ENCODE peak calls at places on chromosomes 16 and 17, in four cellular contexts. Q is M059J; T is activated CD4-positive, alpha-beta T cell treated with anti-CD3 and anti-CD28 coated beads, Interleukin-2, amount 10 ng/mL, durations not matched to agents 24 days and 14 days; U is HuH-7.5. X is an unnamed sample.

GRCh38 chr16:75541236-75541635 is 5.3 kb upstream of the CHST5 start:
- DNase-seq in Q (no peak), U (no peak), T (no peak), X (no peak)

GRCh38 chr16:75317101-75317522 is 65.7 kb upstream of the BCAR1 start:
- DNase-seq in Q (no peak), U (no peak), T (no peak), X (no peak)

GRCh38 chr16:10994571-10994970 is 50.2 kb downstream of the CLEC16A start:
- DNase-seq in Q (no peak), T (no peak), U (no peak), X (no peak)

GRCh38 chr17:63542942-63543821 is 7.1 kb upstream of the DCAF7 start:
- DNase-seq in Q (no peak), U (no peak), T (no peak), X (no peak)

GRCh38 chr17:9844153-9844552 is 18.4 kb downstream of the GLP2R start:
- DNase-seq in Q (no peak), T (no peak), U (no peak), X (no peak)

GRCh38 chr17:40095356-40095943 is 4.9 kb downstream of the NR1D1 start:
- DNase-seq in U (no peak), T (no peak), Q (no peak), X (no peak)

GRCh38 chr16:64211306-64211705 is 910.6 kb downstream of the CDH11 start:
- DNase-seq in Q (peak; percentile 3), U (no peak), T (no peak), X (no peak)

GRCh38 chr16:76214856-76215255 is 62.3 kb upstream of the CNTNAP4 start:
- DNase-seq in T (no peak), Q (no peak), U (no peak), X (no peak)

GRCh38 chr17:76103274-76104139 is at the start of gene EXOC7:
- DNase-seq in Q (peak; percentile 88), T (peak; percentile 99), U (peak; percentile 87), X (peak; percentile 92)

GRCh38 chr17:28878981-28879380 is 18.6 kb downstream of the FLOT2 start:
- DNase-seq in T (peak; percentile 64), Q (peak; percentile 40), U (peak; percentile 79), X (peak; percentile 57)

GRCh38 chr17:71966459-71967313 is 154.1 kb upstream of the SOX9 start:
- DNase-seq in Q (no peak), T (no peak), U (no peak), X (no peak)

GRCh38 chr16:20303012-20303411 is 24.3 kb downstream of the GP2 start:
- DNase-seq in Q (no peak), U (no peak), T (no peak), X (no peak)

GRCh38 chr17:20266806-20267458 is 200.4 kb downstream of the LGALS9B start:
- DNase-seq in Q (peak; percentile 87), U (no peak), T (no peak), X (no peak)

GRCh38 chr17:17348872-17349723 is 45.9 kb downstream of the NT5M start:
- DNase-seq in T (no peak), U (peak; percentile 58), Q (no peak), X (peak; percentile 49)

GRCh38 chr17:9192010-9192409 is 170.7 kb downstream of the NTN1 start:
- DNase-seq in U (no peak), T (no peak), Q (no peak), X (no peak)

GRCh38 chr17:80105762-80106161 is 4.4 kb downstream of the GAA start:
- DNase-seq in T (no peak), U (no peak), Q (no peak), X (no peak)

GRCh38 chr16:24124291-24124690 is 131.8 kb upstream of the CACNG3 start:
- DNase-seq in T (no peak), U (no peak), Q (no peak), X (no peak)

GRCh38 chr16:83967091-83967490 is 953 bp upstream of the NECAB2 start:
- DNase-seq in Q (no peak), T (no peak), U (no peak), X (no peak)

GRCh38 chr16:29806096-29806579 is at the start of gene MAZ:
- DNase-seq in T (peak; percentile 90), Q (peak; percentile 89), U (no peak), X (no peak)

GRCh38 chr17:17305282-17305801 is 2.2 kb downstream of the NT5M start:
- DNase-seq in U (no peak), T (peak; percentile 89), Q (no peak), X (peak; percentile 33)

GRCh38 chr17:67215991-67216421 is 29.0 kb downstream of the HELZ start:
- DNase-seq in U (no peak), T (peak; percentile 28), Q (no peak), X (peak; percentile 33)